ENCODE peak calls at places on chromosomes 13 and 19, in eight cellular contexts. L, I, O, G, Z, W, S and N are unnamed samples.

GRCh38 chr13:21399741-21400140 is 59.4 kb downstream of the ZDHHC20 start:
- DNase-seq in L (peak; percentile 39), I (no peak), O (no peak), G (no peak), Z (no peak), W (no peak), S (no peak), N (no peak)

GRCh38 chr13:114096031-114096485 is 36.4 kb downstream of the RASA3 start:
- DNase-seq in L (no peak), I (no peak), O (no peak), G (no peak), Z (peak; percentile 61), W (no peak), S (no peak), N (no peak)

GRCh38 chr19:14175351-14175792 is 30.6 kb downstream of the ADGRL1 start:
- DNase-seq in L (no peak), I (no peak), O (no peak), G (no peak), Z (no peak), W (no peak), S (no peak), N (no peak)

GRCh38 chr13:106599875-106600797 is 32.2 kb upstream of the ARGLU1 start:
- DNase-seq in L (peak; percentile 85), I (peak; percentile 36), O (no peak), G (peak; percentile 51), Z (no peak), W (no peak), S (peak; percentile 37), N (no peak)

GRCh38 chr13:40236566-40237168 is 429.8 kb downstream of the FOXO1 start:
- DNase-seq in L (peak; percentile 64), I (no peak), O (no peak), G (peak; percentile 63), Z (peak; percentile 84), W (no peak), S (no peak), N (no peak)

GRCh38 chr13:27171244-27171829 is at the start of gene USP12:
- DNase-seq in L (no peak), I (no peak), O (no peak), G (no peak), Z (peak; percentile 78), W (peak; percentile 51), S (no peak), N (peak; percentile 59)

GRCh38 chr19:41958367-41959055 is 610 bp downstream of the RABAC1 start:
- DNase-seq in L (peak; percentile 62), I (peak; percentile 13), O (peak; percentile 90), G (peak; percentile 58), Z (peak; percentile 92), W (peak; percentile 90), S (no peak), N (peak; percentile 89)

GRCh38 chr19:12726988-12727316 is 3.2 kb upstream of the TNPO2 start:
- DNase-seq in L (no peak), I (no peak), O (no peak), G (no peak), Z (no peak), W (no peak), S (no peak), N (no peak)

GRCh38 chr13:114118763-114119123 is 13.7 kb downstream of the RASA3 start:
- DNase-seq in L (peak; percentile 64), I (no peak), O (no peak), G (no peak), Z (no peak), W (no peak), S (no peak), N (no peak)

GRCh38 chr13:85497652-85498051 is 301.6 kb downstream of the SLITRK6 start:
- DNase-seq in L (peak; percentile 96), I (peak; percentile 93), O (no peak), G (peak; percentile 88), Z (no peak), W (no peak), S (peak; percentile 91), N (no peak)

GRCh38 chr19:36093146-36093662 is 17.7 kb upstream of the OVOL3 start:
- DNase-seq in L (no peak), I (no peak), O (no peak), G (no peak), Z (no peak), W (peak; percentile 88), S (no peak), N (peak; percentile 83)

GRCh38 chr19:293436-294110 is 2.4 kb upstream of the PLPP2 start:
- DNase-seq in L (no peak), I (no peak), O (no peak), G (no peak), Z (peak; percentile 60), W (no peak), S (no peak), N (no peak)

GRCh38 chr13:97125810-97126738 is 96.1 kb upstream of the MBNL2 start:
- DNase-seq in L (peak; percentile 49), I (no peak), O (peak; percentile 60), G (peak; percentile 45), Z (no peak), W (peak; percentile 62), S (no peak), N (peak; percentile 58)

GRCh38 chr19:57947419-57948134 is at the start of gene ZNF256:
- DNase-seq in L (peak; percentile 96), I (peak; percentile 78), O (peak; percentile 95), G (peak; percentile 94), Z (peak; percentile 97), W (peak; percentile 95), S (peak; percentile 70), N (peak; percentile 93)
- TF ChIP-seq CTCF in L (peak; percentile 55), I (peak; percentile 59), O (peak; percentile 45), G (peak; percentile 45), Z (peak; percentile 56), W (peak; percentile 33), S (peak; percentile 65), N (peak; percentile 57)

GRCh38 chr19:37988758-37989635 is 82.0 kb downstream of the SIPA1L3 start:
- DNase-seq in L (no peak), I (no peak), O (no peak), G (no peak), Z (no peak), W (no peak), S (no peak), N (no peak)

GRCh38 chr19:37990362-37990761 is 83.4 kb downstream of the SIPA1L3 start:
- DNase-seq in L (no peak), I (no peak), O (peak; percentile 47), G (no peak), Z (no peak), W (no peak), S (no peak), N (no peak)

GRCh38 chr19:37986048-37986750 is 79.2 kb downstream of the SIPA1L3 start:
- DNase-seq in L (no peak), I (no peak), O (no peak), G (no peak), Z (no peak), W (no peak), S (no peak), N (no peak)

GRCh38 chr19:37989855-37990254 is 82.8 kb downstream of the SIPA1L3 start:
- DNase-seq in L (no peak), I (no peak), O (peak; percentile 46), G (no peak), Z (no peak), W (no peak), S (no peak), N (no peak)

GRCh38 chr19:37987356-37988332 is 80.6 kb downstream of the SIPA1L3 start:
- DNase-seq in L (no peak), I (no peak), O (no peak), G (no peak), Z (no peak), W (no peak), S (no peak), N (no peak)
- TF ChIP-seq CTCF in L (peak; percentile 17), I (peak; percentile 12), O (no peak), G (no peak), Z (no peak), W (peak; percentile 10), S (no peak), N (peak; percentile 29)

GRCh38 chr19:33407140-33407551 is 33.6 kb downstream of the CEBPG start:
- DNase-seq in L (no peak), I (no peak), O (no peak), G (no peak), Z (no peak), W (no peak), S (no peak), N (no peak)
- TF ChIP-seq CTCF in L (no peak), I (no peak), O (no peak), G (peak; percentile 0), Z (no peak), W (no peak), S (no peak), N (no peak)

GRCh38 chr13:41973247-41973741 is 12.4 kb upstream of the VWA8 start:
- DNase-seq in L (no peak), I (no peak), O (no peak), G (no peak), Z (no peak), W (no peak), S (no peak), N (no peak)
- TF ChIP-seq CTCF in L (peak; percentile 12), I (no peak), O (no peak), G (no peak), Z (no peak), W (no peak), S (no peak), N (no peak)

DNA sequence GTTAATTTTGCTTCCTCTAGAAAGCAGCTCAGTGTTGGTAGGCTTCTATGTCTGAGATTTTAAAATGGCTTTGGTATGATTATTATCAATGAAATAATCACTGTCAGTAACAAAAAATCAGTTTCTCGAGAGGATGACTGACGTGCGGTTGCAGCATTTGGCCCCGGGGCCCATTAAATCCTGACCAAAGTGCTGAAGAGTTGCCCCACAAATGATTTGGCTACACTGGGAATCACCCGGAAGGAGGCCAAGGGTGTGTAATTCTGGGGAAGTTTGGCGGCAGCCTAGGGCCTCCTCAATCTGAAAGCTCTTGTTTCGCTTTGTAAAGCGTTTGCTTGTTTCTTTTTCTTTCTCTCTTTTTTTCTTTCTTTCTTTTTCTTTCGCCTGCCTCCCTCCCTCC is 32.5 kb upstream of the URI1 start:
- DNase-seq in L (no peak), I (no peak), O (no peak), G (no peak), Z (peak; percentile 50), W (no peak), S (no peak), N (no peak)
- TF ChIP-seq CTCF in L (no peak), I (no peak), O (no peak), G (no peak), Z (no peak), W (no peak), S (no peak), N (no peak)